ENCODE peak calls at places on chromosomes 16 and 17, in seven cellular contexts. X is lower lobe of right lung, Y is prostate gland, A is choroid plexus epithelial cell, P is OCI-LY7, Z is fibroblast of pulmonary artery, J is upper lobe of right lung. K is an unnamed sample.

GRCh38 chr17:68035131-68035522 is 408 bp upstream of the KPNA2 start:
- DNase-seq in X (peak), Y (peak), P (peak), A (no peak), J (peak), Z (no peak), K (no peak)

GRCh38 chr17:10290046-10290445 is 82.8 kb downstream of the MYH13 start:
- DNase-seq in Y (no peak), J (no peak), Z (peak), A (no peak), P (no peak), X (no peak), K (peak)

GRCh38 chr16:66205287-66206167 is 161.0 kb upstream of the CDH5 start:
- DNase-seq in A (no peak), Z (peak), P (no peak), X (no peak), Y (no peak), J (no peak), K (peak)

GRCh38 chr17:65370669-65371126 is 190.8 kb downstream of the AXIN2 start:
- DNase-seq in A (no peak), Y (peak), J (no peak), X (no peak), Z (peak), P (no peak), K (peak)

GRCh38 chr16:21656795-21657768 is 4.7 kb upstream of the IGSF6 start:
- DNase-seq in Y (no peak), P (peak), Z (peak), X (no peak), A (peak), J (no peak), K (peak)

GRCh38 chr17:65345261-65346060 is 208.3 kb downstream of the RGS9 start:
- DNase-seq in Z (peak), Y (no peak), J (no peak), X (no peak), P (no peak), A (peak), K (peak)

GRCh38 chr17:40499551-40500189 is 1.8 kb downstream of the TNS4 start:
- DNase-seq in Y (peak), Z (peak), X (peak), J (peak), P (no peak), A (peak), K (peak)

GRCh38 chr17:10292057-10292931 is 80.5 kb downstream of the MYH13 start:
- DNase-seq in Z (peak), X (no peak), A (no peak), J (no peak), Y (no peak), P (no peak), K (peak)

GRCh38 chr17:15392326-15392739 is 50.9 kb upstream of the TEKT3 start:
- DNase-seq in A (peak), X (no peak), Z (peak), Y (no peak), P (no peak), J (no peak), K (peak)

GRCh38 chr17:44529864-44530263 is 26.7 kb upstream of the GPATCH8 start:
- DNase-seq in Z (no peak), P (no peak), Y (no peak), A (no peak), X (no peak), J (no peak), K (no peak)

GRCh38 chr16:56279132-56279531 is 87.8 kb downstream of the GNAO1 start:
- DNase-seq in P (no peak), A (no peak), Y (no peak), J (peak), Z (no peak), X (no peak), K (no peak)

GRCh38 chr17:50863221-50863843 is 2.8 kb downstream of the TOB1 start:
- DNase-seq in Y (peak), X (no peak), A (peak), Z (peak), J (no peak), P (peak), K (peak)

GRCh38 chr16:79267781-79268180 is 332.8 kb downstream of the MAF start:
- DNase-seq in Z (no peak), P (no peak), Y (no peak), J (no peak), A (no peak), X (no peak), K (no peak)

GRCh38 chr17:28907709-28908475 is 5.0 kb upstream of the DHRS13 start:
- DNase-seq in Z (peak), X (no peak), Y (no peak), P (no peak), J (no peak), A (no peak), K (no peak)

GRCh38 chr16:79658301-79659001 is 57.9 kb upstream of the MAF start:
- DNase-seq in A (peak), Y (peak), Z (peak), P (no peak), J (no peak), X (no peak), K (peak)

GRCh38 chr17:38509772-38510423 is 81.6 kb downstream of the ARHGAP23 start:
- DNase-seq in P (no peak), Y (no peak), X (no peak), Z (peak), A (peak), J (no peak), K (no peak)

GRCh38 chr17:79850571-79851460 is 11.6 kb upstream of the CBX4 start:
- DNase-seq in Z (no peak), A (peak), X (no peak), Y (no peak), P (no peak), J (no peak), K (no peak)

GRCh38 chr16:84665359-84665758 is 17.0 kb downstream of the KLHL36 start:
- DNase-seq in Z (no peak), X (no peak), P (no peak), A (no peak), J (no peak), Y (no peak), K (no peak)

GRCh38 chr17:15883617-15884111 is 61.3 kb upstream of the ADORA2B start:
- DNase-seq in P (no peak), Z (peak), X (no peak), J (no peak), A (peak), Y (no peak), K (peak)

GRCh38 chr17:58503876-58504275 is 10.6 kb downstream of the MTMR4 start:
- DNase-seq in Y (no peak), J (no peak), Z (no peak), X (no peak), P (no peak), A (no peak), K (no peak)

GRCh38 chr16:14958970-14959369 is 15.9 kb upstream of the PDXDC1 start:
- DNase-seq in X (no peak), A (no peak), Y (no peak), Z (no peak), J (no peak), P (no peak), K (no peak)

GRCh38 chr16:76857402-76857801 is 333.6 kb upstream of the MON1B start:
- DNase-seq in X (no peak), Y (no peak), A (no peak), P (no peak), J (no peak), Z (no peak), K (no peak)

GRCh38 chr17:79644617-79645016 is 33.8 kb upstream of the RBFOX3 start:
- DNase-seq in Y (no peak), A (no peak), Z (no peak), J (no peak), P (no peak), X (no peak), K (no peak)

GRCh38 chr17:64920419-64921172 is 1.3 kb upstream of the LRRC37A3 start:
- DNase-seq in J (no peak), A (no peak), Y (no peak), P (no peak), X (no peak), Z (no peak), K (no peak)

GRCh38 chr16:11004351-11004750 is 60.0 kb downstream of the CLEC16A start:
- DNase-seq in Y (no peak), X (no peak), A (peak), P (no peak), Z (peak), J (no peak), K (peak)

GRCh38 chr17:50028207-50029120 is 27.4 kb upstream of the ITGA3 start:
- DNase-seq in J (peak), X (peak), P (no peak), Z (peak), Y (no peak), A (peak), K (peak)

GRCh38 chr16:68992521-68992920 is 112.9 kb upstream of the HAS3 start:
- DNase-seq in A (peak), X (no peak), Z (peak), Y (no peak), J (no peak), P (no peak), K (peak)

GRCh38 chr17:27980035-27980434 is 62.4 kb upstream of the NLK start:
- DNase-seq in J (no peak), Y (no peak), Z (peak), A (peak), X (no peak), P (no peak), K (peak)

GRCh38 chr16:48334325-48334724 is 50.9 kb downstream of the SIAH1 start:
- DNase-seq in Z (no peak), J (no peak), A (no peak), Y (no peak), P (no peak), X (no peak), K (no peak)

GRCh38 chr16:24610421-24610765 is 71.0 kb downstream of the RBBP6 start:
- DNase-seq in Y (no peak), P (no peak), X (no peak), Z (peak), A (peak), J (peak), K (peak)

GRCh38 chr16:22141746-22142145 is 20.6 kb upstream of the SDR42E2 start:
- DNase-seq in A (peak), Z (peak), Y (no peak), X (no peak), J (no peak), P (peak), K (peak)

GRCh38 chr17:63918305-63918704 is 334 bp downstream of the GH1 start:
- DNase-seq in A (no peak), J (no peak), P (no peak), X (no peak), Y (no peak), Z (no peak), K (no peak)

GRCh38 chr16:73013974-73014373 is 34.0 kb downstream of the ZFHX3 start:
- DNase-seq in P (no peak), Z (no peak), A (no peak), J (no peak), Y (no peak), X (no peak), K (no peak)

GRCh38 chr17:2195729-2196128 is 107.9 kb downstream of the SMG6 start:
- DNase-seq in X (no peak), Z (no peak), J (no peak), A (no peak), Y (no peak), P (no peak), K (no peak)

GRCh38 chr17:57256708-57257112 is 387 bp downstream of the MSI2 start:
- DNase-seq in Y (peak), A (peak), Z (peak), J (peak), P (peak), X (peak), K (peak)

DNA sequence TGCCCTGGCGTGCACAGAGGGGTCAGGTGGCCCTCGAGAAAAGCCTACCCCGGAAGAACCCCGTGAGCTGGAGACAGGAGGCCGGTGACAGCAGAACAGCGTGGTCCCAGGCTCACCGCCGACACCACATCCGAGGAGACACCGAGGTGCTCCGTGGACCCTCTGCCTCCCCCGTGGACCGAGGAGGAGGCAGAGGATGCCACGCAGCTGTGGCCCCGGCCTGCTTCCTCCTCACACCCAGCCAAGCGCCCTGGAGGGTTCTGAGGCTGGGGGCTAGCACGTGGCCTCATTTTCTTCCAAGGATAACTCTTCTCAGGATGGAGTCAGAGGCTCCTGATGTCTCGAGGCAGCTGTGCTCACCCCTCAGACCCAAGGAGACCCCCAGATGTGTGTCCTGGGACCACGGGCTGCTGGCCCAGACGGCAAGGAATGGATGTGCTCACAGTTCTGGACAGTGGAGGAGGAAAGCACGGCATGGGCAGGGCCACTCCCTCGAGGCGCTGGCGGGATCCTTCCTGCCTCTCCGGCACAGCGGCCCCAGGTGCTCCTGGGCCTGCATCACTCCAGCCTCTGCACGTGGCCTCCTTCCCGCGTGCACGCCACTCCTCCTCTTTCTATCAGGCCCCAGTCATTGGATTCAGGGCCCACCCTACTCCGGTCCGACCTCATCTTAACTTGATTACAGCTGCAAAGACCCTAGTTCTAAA is 4.4 kb upstream of the PVALEF start:
- DNase-seq in P (no peak), J (no peak), A (no peak), Z (no peak), X (peak), Y (no peak), K (no peak)
- H3K4me3 ChIP-seq in P (no peak), J (peak), A (no peak), Z (no peak), X (peak), Y (no peak), K (no peak)

GRCh38 chr17:7325031-7325528 is 4.1 kb downstream of the NEURL4 start:
- DNase-seq in X (no peak), Y (no peak), Z (no peak), P (no peak), J (no peak), A (no peak), K (no peak)

GRCh38 chr17:7324438-7324779 is 4.7 kb downstream of the NEURL4 start:
- DNase-seq in J (no peak), X (no peak), Z (no peak), A (no peak), Y (no peak), P (no peak), K (no peak)

GRCh38 chr17:7326186-7326585 is 2.9 kb downstream of the NEURL4 start:
- DNase-seq in P (no peak), Z (no peak), A (no peak), J (no peak), X (no peak), Y (no peak), K (no peak)

GRCh38 chr17:7322520-7323194 is 6.5 kb downstream of the NEURL4 start:
- DNase-seq in Y (no peak), Z (no peak), A (no peak), J (no peak), X (no peak), P (no peak), K (no peak)

DNA sequence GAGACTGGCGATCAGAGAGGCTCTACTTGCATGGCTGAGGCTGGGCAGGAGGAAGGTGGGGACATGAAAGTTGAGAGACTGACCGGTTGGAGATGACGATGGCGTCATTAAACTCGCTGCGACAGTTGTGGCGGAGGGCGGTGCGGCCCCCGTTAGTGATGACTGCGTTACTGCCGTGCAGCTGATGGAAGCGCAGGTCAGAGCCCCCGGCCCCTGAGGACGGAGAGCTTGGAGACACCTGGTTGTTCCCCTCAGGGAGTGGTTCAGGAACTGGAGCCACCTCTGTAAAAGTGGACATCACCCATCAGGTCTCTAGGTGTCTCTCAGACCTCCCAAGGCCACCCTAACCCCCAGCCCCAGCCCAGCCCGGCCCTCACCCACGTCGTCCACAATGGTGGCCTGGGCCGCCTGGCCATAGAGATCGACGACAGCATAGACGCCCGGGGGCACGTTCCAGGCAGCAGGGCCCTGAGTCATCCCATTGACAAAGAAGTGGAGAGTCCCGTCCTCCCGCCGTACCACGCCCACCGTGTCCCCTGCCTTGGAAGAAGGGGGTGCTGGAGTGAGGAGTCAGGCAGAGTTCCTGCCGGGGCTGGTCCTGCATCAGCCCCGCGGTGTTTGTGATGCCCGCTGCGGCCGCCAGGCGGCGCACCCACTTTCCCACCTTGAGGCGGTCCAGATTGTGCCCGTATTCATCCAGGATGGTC is 5.3 kb downstream of the NEURL4 start:
- DNase-seq in A (peak), X (peak), Z (peak), P (peak), J (peak), Y (peak), K (peak)
- TF ChIP-seq CTCF in A (peak), X (peak), Z (peak), P (peak), J (peak), Y (peak), K (peak)

GRCh38 chr16:560221-560700 is at the start of gene PRR35:
- DNase-seq in A (no peak), P (no peak), Z (no peak), J (no peak), X (no peak), Y (no peak), K (no peak)
- H3K4me3 ChIP-seq in A (no peak), P (no peak), Z (no peak), J (no peak), X (no peak), Y (no peak), K (no peak)

DNA sequence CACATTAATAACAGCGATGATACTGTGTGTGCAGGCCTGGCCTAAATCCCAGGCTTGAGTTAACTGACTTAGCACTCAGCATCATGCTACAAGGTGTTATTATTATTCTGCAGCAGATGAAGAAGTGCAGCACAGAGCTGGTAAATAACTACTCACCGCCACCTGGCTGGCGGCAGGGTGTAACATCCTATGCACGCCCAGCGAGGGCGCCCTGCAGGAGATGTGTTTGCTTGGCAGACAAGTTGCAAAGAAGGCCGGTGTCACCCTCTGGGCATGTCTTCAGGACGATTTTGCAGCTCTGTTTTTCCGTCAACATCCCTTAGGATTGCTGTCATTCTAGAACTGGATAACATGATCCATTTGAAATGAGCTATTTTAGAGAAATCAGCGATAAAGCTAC is 30.1 kb downstream of the DNAH9 start:
- DNase-seq in Y (no peak), J (no peak), A (no peak), P (no peak), X (no peak), Z (no peak), K (no peak)
- TF ChIP-seq CTCF in Y (no peak), J (no peak), A (no peak), P (no peak), X (no peak), Z (no peak), K (no peak)

GRCh38 chr16:86286991-86287640 is 223.2 kb upstream of the FOXF1 start:
- DNase-seq in X (no peak), P (no peak), Y (no peak), Z (no peak), A (no peak), J (no peak), K (no peak)
- H3K4me3 ChIP-seq in X (peak), P (no peak), Y (peak), Z (no peak), A (no peak), J (peak), K (no peak)

GRCh38 chr16:58021661-58022551 is 3.6 kb upstream of the MMP15 start:
- DNase-seq in X (no peak), J (peak), Z (peak), P (no peak), A (peak), Y (no peak), K (peak)
- TF ChIP-seq CTCF in X (no peak), J (no peak), Z (no peak), P (no peak), A (no peak), Y (no peak), K (no peak)

GRCh38 chr17:77542551-77543490 is 402.1 kb downstream of the SEC14L1 start:
- DNase-seq in J (peak), P (peak), Z (peak), X (peak), Y (peak), A (peak), K (peak)

GRCh38 chr17:77543779-77544178 is 403.0 kb downstream of the SEC14L1 start:
- DNase-seq in X (no peak), Z (no peak), J (no peak), Y (no peak), P (no peak), A (no peak), K (no peak)

GRCh38 chr17:77548967-77549366 is 408.2 kb downstream of the SEC14L1 start:
- DNase-seq in X (no peak), P (peak), J (no peak), Y (no peak), Z (no peak), A (no peak), K (no peak)

GRCh38 chr17:77544347-77544746 is 403.6 kb downstream of the SEC14L1 start:
- DNase-seq in X (no peak), Y (no peak), P (no peak), A (no peak), Z (no peak), J (no peak), K (no peak)

GRCh38 chr17:77546772-77547201 is 406.0 kb downstream of the SEC14L1 start:
- DNase-seq in Y (no peak), Z (no peak), A (no peak), P (no peak), X (no peak), J (no peak), K (no peak)
- H3K4me3 ChIP-seq in Y (no peak), Z (no peak), A (no peak), P (no peak), X (no peak), J (no peak), K (no peak)

DNA sequence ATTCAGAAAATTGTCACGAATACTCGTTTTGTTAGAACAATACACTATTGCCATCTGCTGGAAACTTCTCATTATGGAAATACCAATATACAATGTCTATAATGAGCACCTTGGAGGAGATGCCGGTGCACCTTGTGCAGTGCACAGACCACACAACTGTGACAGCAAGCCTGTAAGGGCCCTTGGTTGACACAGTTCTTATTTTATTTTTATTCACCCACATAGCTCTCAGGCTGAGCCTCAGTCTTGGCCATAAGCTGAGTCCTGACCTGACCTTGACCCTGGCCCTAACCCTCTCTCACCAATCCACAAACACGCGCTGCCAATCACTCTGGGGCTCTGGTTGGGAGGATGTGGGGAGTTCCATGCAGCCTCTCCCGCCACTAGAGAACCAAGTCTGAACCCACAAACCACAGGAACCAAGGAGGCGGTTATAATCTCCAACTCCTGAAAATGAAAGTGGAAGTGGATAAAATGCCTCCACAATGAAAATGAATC is 7.6 kb downstream of the AIPL1 start:
- DNase-seq in J (no peak), Y (no peak), P (no peak), X (no peak), A (peak), Z (no peak), K (peak)
- TF ChIP-seq CTCF in J (no peak), Y (no peak), P (peak), X (no peak), A (peak), Z (no peak), K (no peak)

GRCh38 chr16:3609895-3610697 is 1.3 kb downstream of the SLX4 start:
- DNase-seq in P (peak), Z (no peak), J (no peak), A (no peak), Y (peak), X (no peak), K (peak)
- H3K4me3 ChIP-seq in P (peak), Z (peak), J (peak), A (no peak), Y (no peak), X (peak), K (no peak)

K was measured in cardiac fibroblast.